ENCODE peak calls at places on chromosomes 2 and 18, in four cellular contexts. D, H, Y and P are unnamed samples.

GRCh38 chr2:110759411-110759810 is 27.0 kb downstream of the ACOXL start:
- DNase-seq in D (no peak), H (no peak), Y (no peak), P (no peak)

GRCh38 chr18:61651145-61651879 is 241.5 kb downstream of the RNF152 start:
- DNase-seq in D (no peak), H (no peak), Y (no peak), P (no peak)

GRCh38 chr2:230924470-230925341 is at the start of gene GPR55:
- DNase-seq in D (no peak), H (no peak), Y (no peak), P (no peak)

GRCh38 chr18:63439334-63439733 is 17.1 kb upstream of the VPS4B start:
- DNase-seq in D (no peak), H (peak), Y (no peak), P (peak)

GRCh38 chr2:174059875-174060226 is 94.7 kb upstream of the SP3 start:
- DNase-seq in D (no peak), H (peak), Y (no peak), P (no peak)

GRCh38 chr2:212451786-212452200 is 86.8 kb downstream of the ERBB4 start:
- DNase-seq in D (no peak), H (peak), Y (no peak), P (no peak)

GRCh38 chr2:74766780-74767179 is 67.1 kb upstream of the HK2 start:
- DNase-seq in D (no peak), H (no peak), Y (no peak), P (no peak)

GRCh38 chr2:67625671-67626070 is 228.5 kb downstream of the ETAA1 start:
- DNase-seq in D (no peak), H (peak), Y (no peak), P (no peak)

GRCh38 chr18:49632588-49632987 is 70.7 kb downstream of the LIPG start:
- DNase-seq in D (no peak), H (no peak), Y (no peak), P (no peak)

GRCh38 chr2:237154050-237154638 is 68.5 kb downstream of the COPS8 start:
- DNase-seq in D (no peak), H (peak), Y (no peak), P (no peak)

GRCh38 chr2:193331701-193332100 is 1137.0 kb upstream of the TMEFF2 start:
- DNase-seq in D (no peak), H (peak), Y (no peak), P (no peak)

GRCh38 chr2:219125225-219125885 is 35.3 kb downstream of the NHEJ1 start:
- DNase-seq in D (no peak), H (peak), Y (no peak), P (no peak)

GRCh38 chr2:26590439-26590838 is 50.7 kb downstream of the CIB4 start:
- DNase-seq in D (no peak), H (no peak), Y (no peak), P (no peak)

GRCh38 chr2:191038241-191038725 is 24.3 kb upstream of the STAT1 start:
- DNase-seq in D (no peak), H (peak), Y (no peak), P (no peak)

GRCh38 chr18:7805880-7806279 is 238.8 kb downstream of the PTPRM start:
- DNase-seq in D (no peak), H (no peak), Y (no peak), P (no peak)

GRCh38 chr2:231900975-231901374 is 25.2 kb downstream of the NPPC start:
- DNase-seq in D (no peak), H (no peak), Y (no peak), P (no peak)

GRCh38 chr2:160225722-160226121 is 25.6 kb upstream of the ITGB6 start:
- DNase-seq in D (no peak), H (no peak), Y (no peak), P (no peak)

GRCh38 chr2:37796481-37796880 is 125.0 kb upstream of the CDC42EP3 start:
- DNase-seq in D (no peak), H (no peak), Y (no peak), P (no peak)

GRCh38 chr2:215772634-215773563 is 240.5 kb downstream of the MREG start:
- DNase-seq in D (no peak), H (no peak), Y (no peak), P (no peak)

GRCh38 chr2:118242216-118242615 is 153.9 kb downstream of the INSIG2 start:
- DNase-seq in D (no peak), H (no peak), Y (no peak), P (no peak)

GRCh38 chr18:51765712-51766360 is 568.4 kb upstream of the MEX3C start:
- DNase-seq in D (no peak), H (no peak), Y (no peak), P (no peak)

GRCh38 chr2:234368861-234369261 is 128.0 kb downstream of the ARL4C start:
- DNase-seq in D (no peak), H (peak), Y (peak), P (no peak)

GRCh38 chr2:158204741-158205165 is 103.1 kb downstream of the UPP2 start:
- DNase-seq in D (no peak), H (peak), Y (no peak), P (peak)